ENCODE peak calls at places on chromosomes 2 and 18, in five cellular contexts. One of them, this sample, is unnamed.
A peak's percentile ranks its signal among the peaks of the same experiment; 100 is the strongest.

GRCh38 chr2:239394346-239394945 is 6.4 kb downstream of the HDAC4 start:
- DNase-seq in GM12878: no peak
- DNase-seq in heart left ventricle: no peak
- DNase-seq in transverse colon: no peak
- DNase-seq in Peyer's patch: no peak
- DNase-seq in this sample: no peak

GRCh38 chr2:212157011-212157410 is 381.6 kb downstream of the ERBB4 start:
- DNase-seq in Peyer's patch: no peak
- DNase-seq in GM12878: no peak
- DNase-seq in heart left ventricle: no peak
- DNase-seq in transverse colon: no peak
- DNase-seq in this sample: no peak

GRCh38 chr2:172985139-172985874 is 90.3 kb upstream of the MAP3K20 start:
- DNase-seq in Peyer's patch: no peak
- DNase-seq in heart left ventricle: peak; percentile 54
- DNase-seq in transverse colon: no peak
- DNase-seq in GM12878: no peak
- DNase-seq in this sample: no peak

GRCh38 chr2:104434363-104434792 is 419.5 kb upstream of the POU3F3 start:
- DNase-seq in GM12878: peak; percentile 7
- DNase-seq in Peyer's patch: no peak
- DNase-seq in heart left ventricle: no peak
- DNase-seq in transverse colon: peak; percentile 20
- DNase-seq in this sample: no peak

GRCh38 chr2:56291711-56292110 is 107.9 kb downstream of the CCDC85A start:
- DNase-seq in GM12878: no peak
- DNase-seq in transverse colon: no peak
- DNase-seq in heart left ventricle: no peak
- DNase-seq in Peyer's patch: no peak
- DNase-seq in this sample: no peak

GRCh38 chr2:10075571-10076209 is 4.5 kb downstream of the CYS1 start:
- DNase-seq in heart left ventricle: no peak
- DNase-seq in Peyer's patch: no peak
- DNase-seq in transverse colon: no peak
- DNase-seq in GM12878: no peak
- DNase-seq in this sample: no peak

GRCh38 chr2:96159084-96159830 is 14.0 kb upstream of the DUSP2 start:
- DNase-seq in GM12878: no peak
- DNase-seq in heart left ventricle: no peak
- DNase-seq in transverse colon: no peak
- DNase-seq in Peyer's patch: peak; percentile 68
- DNase-seq in this sample: no peak

GRCh38 chr18:24741961-24742738 is 281.7 kb downstream of the HRH4 start:
- DNase-seq in heart left ventricle: no peak
- DNase-seq in transverse colon: no peak
- DNase-seq in Peyer's patch: no peak
- DNase-seq in GM12878: no peak
- DNase-seq in this sample: no peak

GRCh38 chr2:179354296-179354695 is 89.7 kb upstream of the SESTD1 start:
- DNase-seq in Peyer's patch: no peak
- DNase-seq in GM12878: no peak
- DNase-seq in transverse colon: no peak
- DNase-seq in heart left ventricle: no peak
- DNase-seq in this sample: no peak

GRCh38 chr18:68275616-68276015 is 439.3 kb downstream of the TMX3 start:
- DNase-seq in Peyer's patch: no peak
- DNase-seq in GM12878: no peak
- DNase-seq in heart left ventricle: no peak
- DNase-seq in transverse colon: no peak
- DNase-seq in this sample: no peak

GRCh38 chr2:55026202-55026601 is 24.0 kb downstream of the RTN4 start:
- DNase-seq in transverse colon: no peak
- DNase-seq in Peyer's patch: no peak
- DNase-seq in GM12878: no peak
- DNase-seq in heart left ventricle: no peak
- DNase-seq in this sample: no peak

GRCh38 chr2:42297322-42297936 is 63.6 kb downstream of the COX7A2L start:
- DNase-seq in GM12878: no peak
- DNase-seq in transverse colon: no peak
- DNase-seq in heart left ventricle: no peak
- DNase-seq in Peyer's patch: no peak
- DNase-seq in this sample: no peak

GRCh38 chr2:128490321-128490720 is 171.7 kb upstream of the HS6ST1 start:
- DNase-seq in transverse colon: no peak
- DNase-seq in GM12878: no peak
- DNase-seq in heart left ventricle: no peak
- DNase-seq in Peyer's patch: peak; percentile 13
- DNase-seq in this sample: no peak

GRCh38 chr2:22209545-22209944 is 1085.8 kb downstream of the TDRD15 start:
- DNase-seq in GM12878: no peak
- DNase-seq in transverse colon: no peak
- DNase-seq in Peyer's patch: no peak
- DNase-seq in heart left ventricle: no peak
- DNase-seq in this sample: no peak

GRCh38 chr2:218397502-218398436 is 1.9 kb upstream of the CTDSP1 start:
- DNase-seq in Peyer's patch: peak; percentile 62
- DNase-seq in transverse colon: peak; percentile 82
- DNase-seq in heart left ventricle: peak; percentile 90
- DNase-seq in GM12878: peak; percentile 46
- DNase-seq in this sample: peak; percentile 79

GRCh38 chr2:98912221-98912851 is 23.7 kb downstream of the CRACDL start:
- DNase-seq in heart left ventricle: peak; percentile 70
- DNase-seq in Peyer's patch: no peak
- DNase-seq in GM12878: no peak
- DNase-seq in transverse colon: no peak
- DNase-seq in this sample: peak; percentile 71

GRCh38 chr2:186919272-186919671 is 70.3 kb upstream of the ZSWIM2 start:
- DNase-seq in heart left ventricle: no peak
- DNase-seq in Peyer's patch: no peak
- DNase-seq in GM12878: no peak
- DNase-seq in transverse colon: no peak
- DNase-seq in this sample: no peak

GRCh38 chr2:31110998-31111397 is 27.2 kb downstream of the GALNT14 start:
- DNase-seq in GM12878: no peak
- DNase-seq in heart left ventricle: no peak
- DNase-seq in Peyer's patch: no peak
- DNase-seq in transverse colon: no peak
- DNase-seq in this sample: no peak

GRCh38 chr2:219171231-219171651 is 1.4 kb upstream of the SLC23A3 start:
- DNase-seq in transverse colon: peak; percentile 38
- DNase-seq in Peyer's patch: peak; percentile 28
- DNase-seq in heart left ventricle: peak; percentile 40
- DNase-seq in GM12878: no peak
- DNase-seq in this sample: peak; percentile 72

GRCh38 chr18:24370120-24370519 is 27.5 kb downstream of the OSBPL1A start:
- DNase-seq in transverse colon: no peak
- DNase-seq in GM12878: no peak
- DNase-seq in heart left ventricle: no peak
- DNase-seq in Peyer's patch: no peak
- DNase-seq in this sample: no peak

GRCh38 chr2:239918749-239919148 is 106.4 kb downstream of the NDUFA10 start:
- DNase-seq in Peyer's patch: no peak
- DNase-seq in GM12878: no peak
- DNase-seq in heart left ventricle: no peak
- DNase-seq in transverse colon: no peak
- DNase-seq in this sample: no peak

GRCh38 chr2:147886136-147886535 is 41.3 kb downstream of the ACVR2A start:
- DNase-seq in transverse colon: no peak
- DNase-seq in Peyer's patch: no peak
- DNase-seq in GM12878: no peak
- DNase-seq in heart left ventricle: no peak
- DNase-seq in this sample: no peak

GRCh38 chr2:62452701-62453449 is 53.1 kb downstream of the TMEM17 start:
- DNase-seq in heart left ventricle: no peak
- DNase-seq in GM12878: no peak
- DNase-seq in transverse colon: no peak
- DNase-seq in Peyer's patch: no peak
- DNase-seq in this sample: no peak

GRCh38 chr18:41128545-41128944 is 826.5 kb upstream of the PIK3C3 start:
- DNase-seq in transverse colon: no peak
- DNase-seq in Peyer's patch: no peak
- DNase-seq in GM12878: no peak
- DNase-seq in heart left ventricle: no peak
- DNase-seq in this sample: no peak

GRCh38 chr2:238097988-238098853 is 1.9 kb upstream of the ESPNL start:
- DNase-seq in GM12878: no peak
- DNase-seq in heart left ventricle: peak; percentile 71
- DNase-seq in transverse colon: peak; percentile 83
- DNase-seq in Peyer's patch: peak; percentile 69
- DNase-seq in this sample: no peak

GRCh38 chr18:51235011-51235789 is 37.7 kb upstream of the MEX3C start:
- DNase-seq in GM12878: no peak
- DNase-seq in Peyer's patch: no peak
- DNase-seq in heart left ventricle: no peak
- DNase-seq in transverse colon: no peak
- DNase-seq in this sample: no peak

GRCh38 chr2:155157065-155157464 is 458.6 kb downstream of the KCNJ3 start:
- DNase-seq in GM12878: no peak
- DNase-seq in Peyer's patch: no peak
- DNase-seq in transverse colon: no peak
- DNase-seq in heart left ventricle: no peak
- DNase-seq in this sample: no peak

GRCh38 chr18:57668021-57668420 is 46.4 kb upstream of the NARS1 start:
- DNase-seq in GM12878: no peak
- DNase-seq in heart left ventricle: no peak
- DNase-seq in Peyer's patch: no peak
- DNase-seq in transverse colon: no peak
- DNase-seq in this sample: no peak

GRCh38 chr2:101047774-101048173 is 45.7 kb downstream of the RPL31 start:
- DNase-seq in transverse colon: no peak
- DNase-seq in Peyer's patch: no peak
- DNase-seq in GM12878: no peak
- DNase-seq in heart left ventricle: peak; percentile 58
- DNase-seq in this sample: peak; percentile 29

GRCh38 chr18:58361212-58361611 is 267.7 kb downstream of the ALPK2 start:
- DNase-seq in transverse colon: no peak
- DNase-seq in Peyer's patch: no peak
- DNase-seq in heart left ventricle: no peak
- DNase-seq in GM12878: no peak
- DNase-seq in this sample: no peak

GRCh38 chr2:61463769-61464475 is 7.0 kb downstream of the USP34 start:
- DNase-seq in Peyer's patch: no peak
- DNase-seq in transverse colon: no peak
- DNase-seq in heart left ventricle: no peak
- DNase-seq in GM12878: no peak
- DNase-seq in this sample: no peak

GRCh38 chr2:55133467-55134315 is 83.4 kb upstream of the RTN4 start:
- DNase-seq in GM12878: peak; percentile 60
- DNase-seq in Peyer's patch: peak; percentile 40
- DNase-seq in transverse colon: no peak
- DNase-seq in heart left ventricle: peak; percentile 30
- DNase-seq in this sample: no peak

GRCh38 chr18:60372598-60372997 is at the start of gene MC4R:
- DNase-seq in GM12878: no peak
- DNase-seq in transverse colon: peak; percentile 17
- DNase-seq in Peyer's patch: no peak
- DNase-seq in heart left ventricle: no peak
- DNase-seq in this sample: no peak

GRCh38 chr2:26429779-26430654 is 28.3 kb downstream of the DRC1 start:
- DNase-seq in GM12878: no peak
- DNase-seq in transverse colon: no peak
- DNase-seq in Peyer's patch: no peak
- DNase-seq in heart left ventricle: peak; percentile 61
- DNase-seq in this sample: no peak

GRCh38 chr2:179129574-179130238 is 79.8 kb upstream of the CCDC141 start:
- DNase-seq in heart left ventricle: no peak
- DNase-seq in GM12878: no peak
- DNase-seq in transverse colon: no peak
- DNase-seq in Peyer's patch: no peak
- DNase-seq in this sample: no peak

GRCh38 chr2:220270506-220271070 is 643.2 kb downstream of the SLC4A3 start:
- DNase-seq in transverse colon: no peak
- DNase-seq in Peyer's patch: no peak
- DNase-seq in heart left ventricle: no peak
- DNase-seq in GM12878: no peak
- DNase-seq in this sample: no peak
- H3K27ac ChIP-seq in transverse colon: no peak overlapping the region
- H3K27ac ChIP-seq in Peyer's patch: no peak overlapping the region
- H3K27ac ChIP-seq in heart left ventricle: no peak overlapping the region
- H3K27ac ChIP-seq in GM12878: no peak overlapping the region
- H3K27ac ChIP-seq in this sample: no peak overlapping the region

DNA sequence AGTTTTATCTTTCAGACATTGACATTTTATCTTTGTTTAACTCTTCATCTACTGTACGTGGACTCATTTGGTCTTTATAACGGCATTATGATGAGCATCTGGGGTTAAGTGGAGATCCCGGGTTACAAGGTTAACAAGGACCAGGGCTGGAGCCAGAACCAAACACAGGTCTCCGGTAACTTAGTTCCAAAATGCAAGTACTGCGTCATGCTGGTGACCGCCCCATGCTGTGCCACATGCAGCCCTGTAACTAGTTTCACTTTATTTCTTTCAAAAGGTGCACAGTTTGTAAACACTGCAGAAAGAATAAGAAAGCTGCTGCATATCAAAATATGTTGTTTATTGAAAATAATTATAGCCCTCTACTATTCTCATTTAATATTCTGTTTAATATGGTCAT is 3.1 kb downstream of the SLC5A7 start:
- DNase-seq in transverse colon: no peak
- DNase-seq in Peyer's patch: no peak
- DNase-seq in heart left ventricle: no peak
- DNase-seq in GM12878: no peak
- DNase-seq in this sample: no peak
- H3K27me3 ChIP-seq in transverse colon: peaks cover 29% of the 10 kb centered on the region
- H3K27me3 ChIP-seq in Peyer's patch: peaks cover 11% of the 10 kb centered on the region
- H3K27me3 ChIP-seq in heart left ventricle: peaks cover 26% of the 10 kb centered on the region
- H3K27me3 ChIP-seq in GM12878: no peaks in the 10 kb centered on the region
- H3K27me3 ChIP-seq in this sample: no peaks in the 10 kb centered on the region

GRCh38 chr2:65039640-65040039 is 16.6 kb upstream of the CEP68 start:
- DNase-seq in GM12878: no peak
- DNase-seq in Peyer's patch: no peak
- DNase-seq in heart left ventricle: no peak
- DNase-seq in transverse colon: no peak
- DNase-seq in this sample: no peak

GRCh38 chr2:65037178-65037577 is 19.0 kb upstream of the CEP68 start:
- DNase-seq in heart left ventricle: no peak
- DNase-seq in GM12878: no peak
- DNase-seq in Peyer's patch: no peak
- DNase-seq in transverse colon: no peak
- DNase-seq in this sample: no peak

GRCh38 chr2:65043001-65043400 is 13.2 kb upstream of the CEP68 start:
- DNase-seq in Peyer's patch: no peak
- DNase-seq in GM12878: no peak
- DNase-seq in heart left ventricle: no peak
- DNase-seq in transverse colon: no peak
- DNase-seq in this sample: no peak

GRCh38 chr2:65044097-65044735 is 12.0 kb upstream of the CEP68 start:
- DNase-seq in Peyer's patch: no peak
- DNase-seq in heart left ventricle: no peak
- DNase-seq in transverse colon: no peak
- DNase-seq in GM12878: no peak
- DNase-seq in this sample: no peak

GRCh38 chr2:65040414-65041261 is 15.6 kb upstream of the CEP68 start:
- DNase-seq in GM12878: no peak
- DNase-seq in Peyer's patch: peak; percentile 87
- DNase-seq in heart left ventricle: peak; percentile 87
- DNase-seq in transverse colon: peak; percentile 90
- DNase-seq in this sample: peak; percentile 88
- TF ChIP-seq POLR2A in GM12878: no peak
- TF ChIP-seq POLR2A in Peyer's patch: no peak
- TF ChIP-seq POLR2A in heart left ventricle: no peak
- TF ChIP-seq POLR2A in transverse colon: no peak
- TF ChIP-seq POLR2A in this sample: peak; percentile 12

GRCh38 chr2:205032093-205032551 is 486.8 kb downstream of the PARD3B start:
- DNase-seq in Peyer's patch: no peak
- DNase-seq in GM12878: no peak
- DNase-seq in transverse colon: no peak
- DNase-seq in heart left ventricle: no peak
- DNase-seq in this sample: no peak
- H3K27ac ChIP-seq in Peyer's patch: no peak overlapping the region
- H3K27ac ChIP-seq in GM12878: no peak overlapping the region
- H3K27ac ChIP-seq in transverse colon: no peak overlapping the region
- H3K27ac ChIP-seq in heart left ventricle: no peak overlapping the region
- H3K27ac ChIP-seq in this sample: no peak overlapping the region

This sample was measured in ovary.